ENCODE peak calls at places on chromosomes 5 and 9, in eight cellular contexts. G is HCT116; C is CD8-positive, alpha-beta memory T cell; U is H1; N is IMR-90; X is esophagus squamous epithelium; V is right cardiac atrium; E is body of pancreas. S is an unnamed sample. For H3K4me1, the result is how much of the 10 kb centered on the place peaks cover.

GRCh38 chr5:36777105-36777757 is 99.3 kb upstream of the NIPBL start:
- DNase-seq in G (peak), C (no peak), U (no peak), N (peak), X (no peak), V (peak), E (peak), S (no peak)

GRCh38 chr9:75810063-75810462 is 80.4 kb upstream of the PCSK5 start:
- DNase-seq in G (no peak), C (no peak), U (no peak), N (no peak), X (no peak), V (no peak), E (no peak), S (no peak)

GRCh38 chr9:4984171-4984570 is 901 bp upstream of the JAK2 start:
- DNase-seq in G (peak), C (no peak), U (no peak), N (no peak), X (no peak), V (no peak), E (no peak), S (no peak)

GRCh38 chr5:3414371-3414770 is 181.3 kb upstream of the IRX1 start:
- DNase-seq in G (no peak), C (no peak), U (no peak), N (no peak), X (no peak), V (no peak), E (no peak), S (no peak)

GRCh38 chr9:137128158-137129088 is 10.5 kb upstream of the GRIN1 start:
- DNase-seq in G (no peak), C (no peak), U (no peak), N (no peak), X (no peak), V (peak), E (no peak), S (no peak)

GRCh38 chr5:145244788-145245187 is 590.4 kb downstream of the PRELID2 start:
- DNase-seq in G (no peak), C (no peak), U (no peak), N (peak), X (no peak), V (no peak), E (no peak), S (no peak)

GRCh38 chr5:133297293-133297692 is 245.5 kb downstream of the HSPA4 start:
- DNase-seq in G (no peak), C (no peak), U (no peak), N (no peak), X (no peak), V (no peak), E (no peak), S (no peak)

GRCh38 chr5:75197746-75198145 is 38.9 kb downstream of the ANKRD31 start:
- DNase-seq in G (no peak), C (no peak), U (no peak), N (no peak), X (no peak), V (no peak), E (no peak), S (no peak)

GRCh38 chr9:88953401-88954029 is 37.8 kb upstream of the S1PR3 start:
- DNase-seq in G (no peak), C (no peak), U (no peak), N (peak), X (no peak), V (peak), E (no peak), S (no peak)

GRCh38 chr5:167284491-167284890 is 1007.0 kb upstream of the WWC1 start:
- DNase-seq in G (no peak), C (no peak), U (no peak), N (peak), X (no peak), V (no peak), E (no peak), S (no peak)

GRCh38 chr5:67992919-67993318 is 222.6 kb upstream of the PIK3R1 start:
- DNase-seq in G (no peak), C (no peak), U (no peak), N (peak), X (no peak), V (no peak), E (no peak), S (no peak)

GRCh38 chr5:56740000-56740399 is 75.3 kb upstream of the MAP3K1 start:
- DNase-seq in G (no peak), C (no peak), U (no peak), N (no peak), X (no peak), V (no peak), E (no peak), S (no peak)

GRCh38 chr5:111685969-111686368 is 71.0 kb downstream of the NREP start:
- DNase-seq in G (peak), C (no peak), U (no peak), N (no peak), X (no peak), V (no peak), E (no peak), S (no peak)

GRCh38 chr5:143182901-143183820 is 220.3 kb downstream of the NR3C1 start:
- DNase-seq in G (no peak), C (no peak), U (no peak), N (peak), X (no peak), V (peak), E (no peak), S (peak)

GRCh38 chr5:132475939-132476852 is 14.4 kb downstream of the IRF1 start:
- DNase-seq in G (no peak), C (peak), U (no peak), N (no peak), X (no peak), V (no peak), E (no peak), S (no peak)

GRCh38 chr9:16143310-16143709 is 590.5 kb downstream of the CCDC171 start:
- DNase-seq in G (no peak), C (no peak), U (no peak), N (peak), X (no peak), V (no peak), E (no peak), S (no peak)

GRCh38 chr5:37902323-37902722 is 62.5 kb upstream of the GDNF start:
- DNase-seq in G (no peak), C (no peak), U (no peak), N (no peak), X (no peak), V (no peak), E (no peak), S (no peak)

GRCh38 chr9:108412755-108413154 is 443.0 kb downstream of the ACTL7B start:
- DNase-seq in G (no peak), C (no peak), U (peak), N (peak), X (no peak), V (peak), E (no peak), S (no peak)

GRCh38 chr5:132830436-132831094 is at the start of gene SHROOM1:
- DNase-seq in G (peak), C (no peak), U (peak), N (peak), X (no peak), V (peak), E (peak), S (peak)

DNA sequence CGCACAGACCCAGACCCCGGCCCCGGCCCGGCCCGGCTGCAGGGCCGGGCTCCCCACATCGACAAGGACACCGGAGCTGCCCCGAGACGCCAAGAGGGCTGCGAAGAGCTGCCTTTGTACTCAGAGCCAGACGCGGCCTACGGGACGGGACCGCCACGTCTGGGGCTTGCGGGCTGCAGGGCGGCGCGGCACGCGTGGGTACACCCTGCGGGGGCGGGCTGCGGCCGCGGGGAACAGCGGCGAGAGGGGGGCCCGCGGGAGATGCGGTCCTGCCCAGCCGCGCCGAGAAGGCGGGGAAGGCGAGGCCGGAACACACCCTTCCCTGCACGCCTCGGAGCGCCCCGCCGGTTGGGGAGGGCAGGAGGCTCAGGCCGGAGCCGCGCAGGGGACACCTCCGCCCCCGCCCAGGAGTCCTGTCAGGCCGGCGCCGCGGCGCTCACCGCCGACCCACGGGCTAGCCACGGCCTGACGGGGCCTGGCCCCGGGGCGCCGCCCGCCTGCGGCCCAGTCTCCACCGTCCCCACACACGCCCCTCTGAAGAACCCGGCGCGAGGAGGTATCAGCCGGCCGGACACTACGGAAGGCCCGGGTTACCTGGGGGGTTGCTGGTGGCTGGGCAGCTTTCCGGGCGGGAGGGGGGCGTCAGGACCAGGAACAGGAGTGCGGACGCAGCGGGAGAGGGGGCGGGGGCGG is 478 bp downstream of the RAB14 start:
- DNase-seq in G (no peak), C (peak), U (peak), N (no peak), X (no peak), V (peak), E (no peak), S (peak)
- H3K4me1 ChIP-seq in G (under half), C (under half), U (under half), N (under half), X (under half), V (under half), E (under half), S (half or more)

GRCh38 chr9:91783876-91784672 is 166.0 kb downstream of the ROR2 start:
- DNase-seq in G (no peak), C (no peak), U (no peak), N (no peak), X (no peak), V (no peak), E (no peak), S (no peak)

GRCh38 chr9:91783411-91783810 is 166.6 kb downstream of the ROR2 start:
- DNase-seq in G (no peak), C (no peak), U (no peak), N (no peak), X (no peak), V (no peak), E (no peak), S (no peak)

GRCh38 chr9:91781906-91782305 is 168.1 kb downstream of the ROR2 start:
- DNase-seq in G (no peak), C (no peak), U (no peak), N (no peak), X (no peak), V (no peak), E (no peak), S (no peak)

GRCh38 chr9:91781116-91781515 is 168.9 kb downstream of the ROR2 start:
- DNase-seq in G (no peak), C (no peak), U (no peak), N (no peak), X (no peak), V (no peak), E (no peak), S (no peak)

DNA sequence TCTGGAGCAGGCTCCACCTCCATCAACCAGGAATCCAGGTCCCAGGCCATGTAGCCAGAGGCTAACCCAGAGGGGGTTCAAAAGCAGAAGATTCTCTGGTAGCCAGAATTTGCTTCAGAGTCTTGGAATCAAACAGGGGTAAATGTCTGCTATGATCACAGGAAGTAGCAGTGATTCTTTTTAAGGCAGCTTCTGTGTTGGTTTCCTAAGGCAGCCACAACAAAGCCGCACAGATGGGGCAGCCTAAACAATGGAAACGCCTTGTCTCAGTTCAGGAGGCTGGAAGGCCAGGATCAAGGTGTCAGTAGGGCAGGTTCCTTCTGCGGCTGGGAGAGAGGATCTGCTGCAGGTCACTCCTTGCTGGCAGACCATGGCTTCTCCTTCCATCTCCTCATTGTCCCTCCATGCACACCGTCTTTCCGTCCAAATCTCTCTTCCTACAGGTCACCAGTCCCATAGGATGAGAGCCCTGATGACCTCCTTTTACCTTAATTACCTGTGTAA is 167.3 kb downstream of the ROR2 start:
- DNase-seq in G (no peak), C (no peak), U (no peak), N (no peak), X (no peak), V (no peak), E (no peak), S (no peak)
- H3K4me1 ChIP-seq in G (under half), C (under half), U (under half), N (under half), X (under half), V (under half), E (under half), S (under half)

GRCh38 chr9:95076696-95077052 is 240.8 kb downstream of the FANCC start:
- DNase-seq in G (no peak), C (no peak), U (no peak), N (no peak), X (no peak), V (no peak), E (no peak), S (no peak)
- H3K4me1 ChIP-seq in G (under half), C (under half), U (under half), N (under half), X (under half), V (under half), E (half or more), S (half or more)

DNA sequence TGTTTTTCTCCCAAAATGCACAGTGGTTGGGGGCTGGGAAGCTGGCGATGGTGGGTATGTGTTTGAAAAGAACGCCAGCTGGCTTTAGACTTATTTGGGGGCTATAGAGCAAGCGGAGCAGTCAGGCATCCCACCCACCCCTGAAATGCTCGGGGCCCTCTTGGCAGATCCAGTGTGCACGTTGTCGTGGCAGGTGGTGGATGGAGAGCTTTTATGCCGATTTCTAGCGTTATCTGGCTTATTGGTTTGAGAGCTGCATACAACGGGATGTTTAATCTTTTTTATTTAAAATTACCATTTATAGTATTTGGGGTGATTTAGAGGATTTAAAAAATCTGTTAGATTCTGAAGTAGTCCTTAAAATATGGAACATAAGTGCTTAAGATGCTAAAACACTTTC is 8.1 kb downstream of the BASP1 start:
- DNase-seq in G (no peak), C (no peak), U (no peak), N (no peak), X (no peak), V (no peak), E (no peak), S (no peak)
- H3K4me1 ChIP-seq in G (under half), C (under half), U (under half), N (under half), X (under half), V (under half), E (under half), S (under half)

GRCh38 chr9:129394011-129394919 is 216.2 kb upstream of the IER5L start:
- DNase-seq in G (no peak), C (no peak), U (no peak), N (no peak), X (no peak), V (no peak), E (no peak), S (no peak)

GRCh38 chr9:129387822-129388221 is 209.8 kb upstream of the IER5L start:
- DNase-seq in G (no peak), C (no peak), U (no peak), N (no peak), X (no peak), V (no peak), E (no peak), S (no peak)

GRCh38 chr9:129392093-129392541 is 214.1 kb upstream of the IER5L start:
- DNase-seq in G (no peak), C (no peak), U (no peak), N (no peak), X (no peak), V (no peak), E (no peak), S (no peak)

GRCh38 chr9:129393064-129393463 is 215.0 kb upstream of the IER5L start:
- DNase-seq in G (no peak), C (no peak), U (no peak), N (no peak), X (no peak), V (no peak), E (no peak), S (no peak)

GRCh38 chr9:129391215-129391614 is 213.2 kb upstream of the IER5L start:
- DNase-seq in G (no peak), C (no peak), U (no peak), N (no peak), X (no peak), V (no peak), E (no peak), S (no peak)
- H3K4me1 ChIP-seq in G (under half), C (under half), U (under half), N (under half), X (under half), V (under half), E (under half), S (under half)

GRCh38 chr9:93138171-93138764 is 4.2 kb upstream of the NINJ1 start:
- DNase-seq in G (no peak), C (no peak), U (no peak), N (no peak), X (no peak), V (peak), E (no peak), S (no peak)

GRCh38 chr9:93136011-93136440 is 2.0 kb upstream of the NINJ1 start:
- DNase-seq in G (no peak), C (no peak), U (no peak), N (peak), X (no peak), V (peak), E (no peak), S (no peak)

GRCh38 chr9:93136693-93137092 is 2.6 kb upstream of the NINJ1 start:
- DNase-seq in G (no peak), C (no peak), U (no peak), N (no peak), X (no peak), V (peak), E (no peak), S (no peak)

GRCh38 chr9:93139365-93140182 is 5.5 kb upstream of the NINJ1 start:
- DNase-seq in G (no peak), C (no peak), U (no peak), N (no peak), X (no peak), V (peak), E (no peak), S (no peak)

GRCh38 chr9:93137362-93137761 is 3.3 kb upstream of the NINJ1 start:
- DNase-seq in G (no peak), C (no peak), U (no peak), N (no peak), X (no peak), V (peak), E (no peak), S (no peak)
- H3K4me1 ChIP-seq in G (under half), C (half or more), U (under half), N (under half), X (under half), V (under half), E (under half), S (under half)

S was measured in left ventricle myocardium inferior.